ENCODE peak calls at places on chromosomes 7 and 10, in four cellular contexts. One of them, this sample, is unnamed.

GRCh38 chr7:7830122-7830878 is 111.9 kb upstream of the RPA3 start:
- DNase-seq in activated naive CD4-positive, alpha-beta T cell: no peak
- DNase-seq in left cardiac atrium: no peak
- DNase-seq in NB4: no peak
- DNase-seq in this sample: no peak

GRCh38 chr10:11430421-11431275 is 180.8 kb downstream of the USP6NL start:
- DNase-seq in activated naive CD4-positive, alpha-beta T cell: no peak
- DNase-seq in NB4: no peak
- DNase-seq in left cardiac atrium: no peak
- DNase-seq in this sample: no peak

GRCh38 chr10:36412942-36413341 is 712.5 kb upstream of the ANKRD30A start:
- DNase-seq in activated naive CD4-positive, alpha-beta T cell: no peak
- DNase-seq in left cardiac atrium: no peak
- DNase-seq in NB4: no peak
- DNase-seq in this sample: no peak

GRCh38 chr10:53839437-53840039 is 961.5 kb downstream of the PCDH15 start:
- DNase-seq in NB4: peak; percentile 28
- DNase-seq in activated naive CD4-positive, alpha-beta T cell: no peak
- DNase-seq in left cardiac atrium: no peak
- DNase-seq in this sample: no peak

GRCh38 chr10:38159007-38159406 is 64.9 kb downstream of the ZNF37A start:
- DNase-seq in left cardiac atrium: no peak
- DNase-seq in NB4: no peak
- DNase-seq in activated naive CD4-positive, alpha-beta T cell: no peak
- DNase-seq in this sample: no peak

GRCh38 chr10:3173173-3173878 is 744 bp upstream of the PITRM1 start:
- DNase-seq in NB4: peak; percentile 3
- DNase-seq in left cardiac atrium: peak; percentile 46
- DNase-seq in activated naive CD4-positive, alpha-beta T cell: peak; percentile 73
- DNase-seq in this sample: no peak

GRCh38 chr7:157357129-157358040 is 20.6 kb downstream of the DNAJB6 start:
- DNase-seq in NB4: peak; percentile 43
- DNase-seq in activated naive CD4-positive, alpha-beta T cell: no peak
- DNase-seq in left cardiac atrium: no peak
- DNase-seq in this sample: no peak

GRCh38 chr7:157122800-157123495 is 15.8 kb upstream of the UBE3C start:
- DNase-seq in NB4: no peak
- DNase-seq in activated naive CD4-positive, alpha-beta T cell: no peak
- DNase-seq in left cardiac atrium: no peak
- DNase-seq in this sample: no peak

GRCh38 chr7:131546583-131547111 is 9.8 kb downstream of the PODXL start:
- DNase-seq in NB4: peak; percentile 69
- DNase-seq in activated naive CD4-positive, alpha-beta T cell: no peak
- DNase-seq in left cardiac atrium: no peak
- DNase-seq in this sample: no peak

GRCh38 chr10:129888784-129889616 is 75.1 kb downstream of the EBF3 start:
- DNase-seq in left cardiac atrium: peak; percentile 70
- DNase-seq in activated naive CD4-positive, alpha-beta T cell: peak; percentile 20
- DNase-seq in NB4: peak; percentile 70
- DNase-seq in this sample: peak; percentile 76

GRCh38 chr7:146772581-146772980 is 656.0 kb downstream of the CNTNAP2 start:
- DNase-seq in NB4: peak; percentile 47
- DNase-seq in left cardiac atrium: no peak
- DNase-seq in activated naive CD4-positive, alpha-beta T cell: no peak
- DNase-seq in this sample: no peak

GRCh38 chr7:76196786-76197185 is 4.9 kb upstream of the SRRM3 start:
- DNase-seq in activated naive CD4-positive, alpha-beta T cell: no peak
- DNase-seq in NB4: no peak
- DNase-seq in left cardiac atrium: no peak
- DNase-seq in this sample: no peak